ENCODE peak calls at places on chromosomes 12 and 14, in eight cellular contexts. D is SK-MEL-5; P is NCI-H69; L is LoVo; U is neural progenitor cell; S is EL; Q is naive thymus-derived CD8-positive, alpha-beta T cell; Z is aorta. T is an unnamed sample.

GRCh38 chr12:6767592-6768384 is 1.6 kb downstream of the PTMS start:
- DNase-seq in D (no peak), P (peak), L (no peak), U (peak), S (peak), Q (no peak), Z (no peak), T (peak)

GRCh38 chr12:58174316-58174715 is 232.9 kb downstream of the ATP23 start:
- DNase-seq in D (no peak), P (no peak), L (no peak), U (no peak), S (no peak), Q (no peak), Z (no peak), T (no peak)

GRCh38 chr12:68016136-68016535 is 26.9 kb downstream of the IFNG-AS1 start:
- DNase-seq in D (no peak), P (no peak), L (no peak), U (no peak), S (no peak), Q (no peak), Z (no peak), T (no peak)

GRCh38 chr14:23641915-23642588 is 5.9 kb downstream of the DHRS2 start:
- DNase-seq in D (no peak), P (peak), L (peak), U (no peak), S (no peak), Q (no peak), Z (no peak), T (no peak)

GRCh38 chr14:103943673-103944072 is 1.3 kb upstream of the RD3L start:
- DNase-seq in D (no peak), P (no peak), L (no peak), U (no peak), S (no peak), Q (no peak), Z (no peak), T (no peak)

GRCh38 chr12:62998454-62998853 is 63.5 kb upstream of the PPM1H start:
- DNase-seq in D (no peak), P (no peak), L (no peak), U (no peak), S (no peak), Q (no peak), Z (no peak), T (no peak)

GRCh38 chr12:42679402-42679801 is 89.9 kb upstream of the PRICKLE1 start:
- DNase-seq in D (no peak), P (no peak), L (no peak), U (no peak), S (peak), Q (no peak), Z (no peak), T (peak)

GRCh38 chr14:24692382-24693352 is 58.7 kb upstream of the GZMB start:
- DNase-seq in D (no peak), P (no peak), L (no peak), U (no peak), S (no peak), Q (peak), Z (no peak), T (no peak)

GRCh38 chr12:95429172-95429510 is 44.8 kb upstream of the METAP2 start:
- DNase-seq in D (no peak), P (no peak), L (no peak), U (no peak), S (no peak), Q (no peak), Z (no peak), T (peak)